ENCODE peak calls at places on chromosomes 12 and 14, in seven cellular contexts. One of them, this sample, is unnamed.

GRCh38 chr12:3242199-3242863 is 165.2 kb downstream of the TSPAN9 start:
- DNase-seq in OCI-LY7: no peak
- DNase-seq in hepatocyte: no peak
- DNase-seq in PC-3: no peak
- DNase-seq in SK-N-SH: no peak
- DNase-seq in GM23338: no peak
- DNase-seq in HCT116: no peak
- DNase-seq in this sample: no peak

GRCh38 chr12:45231515-45232145 is 15.7 kb downstream of the ANO6 start:
- DNase-seq in OCI-LY7: no peak
- DNase-seq in hepatocyte: no peak
- DNase-seq in PC-3: peak; percentile 81
- DNase-seq in SK-N-SH: no peak
- DNase-seq in GM23338: no peak
- DNase-seq in HCT116: no peak
- DNase-seq in this sample: no peak

GRCh38 chr12:4027412-4027811 is 154.2 kb upstream of the PARP11 start:
- DNase-seq in OCI-LY7: no peak
- DNase-seq in hepatocyte: peak; percentile 43
- DNase-seq in PC-3: no peak
- DNase-seq in SK-N-SH: no peak
- DNase-seq in GM23338: no peak
- DNase-seq in HCT116: no peak
- DNase-seq in this sample: no peak

GRCh38 chr14:35331605-35332516 is 39.7 kb downstream of the PSMA6 start:
- DNase-seq in OCI-LY7: no peak
- DNase-seq in hepatocyte: peak; percentile 80
- DNase-seq in PC-3: peak; percentile 93
- DNase-seq in SK-N-SH: peak; percentile 55
- DNase-seq in GM23338: peak; percentile 22
- DNase-seq in HCT116: peak; percentile 49
- DNase-seq in this sample: no peak

GRCh38 chr14:82354126-82354525 is 820.5 kb upstream of the SEL1L start:
- DNase-seq in OCI-LY7: no peak
- DNase-seq in hepatocyte: no peak
- DNase-seq in PC-3: no peak
- DNase-seq in SK-N-SH: no peak
- DNase-seq in GM23338: no peak
- DNase-seq in HCT116: no peak
- DNase-seq in this sample: no peak

GRCh38 chr12:27554003-27554402 is 30.0 kb downstream of the PPFIBP1 start:
- DNase-seq in OCI-LY7: no peak
- DNase-seq in hepatocyte: no peak
- DNase-seq in PC-3: no peak
- DNase-seq in SK-N-SH: no peak
- DNase-seq in GM23338: no peak
- DNase-seq in HCT116: no peak
- DNase-seq in this sample: no peak

GRCh38 chr14:99595524-99595923 is 8.5 kb downstream of the CCDC85C start:
- DNase-seq in OCI-LY7: no peak
- DNase-seq in hepatocyte: no peak
- DNase-seq in PC-3: no peak
- DNase-seq in SK-N-SH: no peak
- DNase-seq in GM23338: no peak
- DNase-seq in HCT116: no peak
- DNase-seq in this sample: no peak

GRCh38 chr14:72679106-72679505 is 214.8 kb downstream of the DPF3 start:
- DNase-seq in OCI-LY7: no peak
- DNase-seq in hepatocyte: no peak
- DNase-seq in PC-3: no peak
- DNase-seq in SK-N-SH: peak; percentile 48
- DNase-seq in GM23338: no peak
- DNase-seq in HCT116: no peak
- DNase-seq in this sample: peak; percentile 7

GRCh38 chr14:61151276-61151675 is 129.9 kb downstream of the TMEM30B start:
- DNase-seq in OCI-LY7: no peak
- DNase-seq in hepatocyte: no peak
- DNase-seq in PC-3: no peak
- DNase-seq in SK-N-SH: no peak
- DNase-seq in GM23338: no peak
- DNase-seq in HCT116: no peak
- DNase-seq in this sample: no peak

GRCh38 chr14:44180975-44181374 is 326.1 kb downstream of the FSCB start:
- DNase-seq in OCI-LY7: no peak
- DNase-seq in hepatocyte: no peak
- DNase-seq in PC-3: peak; percentile 8
- DNase-seq in SK-N-SH: no peak
- DNase-seq in GM23338: no peak
- DNase-seq in HCT116: no peak
- DNase-seq in this sample: no peak

GRCh38 chr14:88554458-88555286 is at the start of gene PTPN21:
- DNase-seq in OCI-LY7: no peak
- DNase-seq in hepatocyte: peak; percentile 91
- DNase-seq in PC-3: peak; percentile 81
- DNase-seq in SK-N-SH: peak; percentile 94
- DNase-seq in GM23338: peak; percentile 84
- DNase-seq in HCT116: no peak
- DNase-seq in this sample: peak; percentile 90

GRCh38 chr14:77181603-77182437 is at the start of gene TMEM63C:
- DNase-seq in OCI-LY7: peak; percentile 97
- DNase-seq in hepatocyte: peak; percentile 92
- DNase-seq in PC-3: peak; percentile 98
- DNase-seq in SK-N-SH: peak; percentile 94
- DNase-seq in GM23338: peak; percentile 99
- DNase-seq in HCT116: peak; percentile 93
- DNase-seq in this sample: peak; percentile 98

GRCh38 chr12:31118831-31119530 is 45.3 kb downstream of the DDX11 start:
- DNase-seq in OCI-LY7: peak; percentile 73
- DNase-seq in hepatocyte: peak; percentile 69
- DNase-seq in PC-3: no peak
- DNase-seq in SK-N-SH: peak; percentile 72
- DNase-seq in GM23338: peak; percentile 92
- DNase-seq in HCT116: peak; percentile 12
- DNase-seq in this sample: peak; percentile 87

GRCh38 chr14:20679907-20680306 is 4.5 kb upstream of the RNASE4 start:
- DNase-seq in OCI-LY7: no peak
- DNase-seq in hepatocyte: peak; percentile 53
- DNase-seq in PC-3: peak; percentile 48
- DNase-seq in SK-N-SH: peak; percentile 29
- DNase-seq in GM23338: peak; percentile 50
- DNase-seq in HCT116: no peak
- DNase-seq in this sample: peak; percentile 46

GRCh38 chr12:92436847-92437246 is 265.9 kb upstream of the PLEKHG7 start:
- DNase-seq in OCI-LY7: no peak
- DNase-seq in hepatocyte: no peak
- DNase-seq in PC-3: no peak
- DNase-seq in SK-N-SH: no peak
- DNase-seq in GM23338: no peak
- DNase-seq in HCT116: no peak
- DNase-seq in this sample: no peak

GRCh38 chr12:47024463-47024862 is 55.0 kb upstream of the PCED1B start:
- DNase-seq in OCI-LY7: no peak
- DNase-seq in hepatocyte: no peak
- DNase-seq in PC-3: no peak
- DNase-seq in SK-N-SH: no peak
- DNase-seq in GM23338: no peak
- DNase-seq in HCT116: no peak
- DNase-seq in this sample: no peak

GRCh38 chr12:54428050-54429013 is 9.3 kb upstream of the ITGA5 start:
- DNase-seq in OCI-LY7: no peak
- DNase-seq in hepatocyte: no peak
- DNase-seq in PC-3: no peak
- DNase-seq in SK-N-SH: no peak
- DNase-seq in GM23338: no peak
- DNase-seq in HCT116: no peak
- DNase-seq in this sample: no peak

GRCh38 chr12:92226036-92226661 is 80.5 kb upstream of the BTG1 start:
- DNase-seq in OCI-LY7: no peak
- DNase-seq in hepatocyte: no peak
- DNase-seq in PC-3: no peak
- DNase-seq in SK-N-SH: no peak
- DNase-seq in GM23338: no peak
- DNase-seq in HCT116: no peak
- DNase-seq in this sample: no peak

GRCh38 chr12:105485321-105485910 is 154.9 kb downstream of the C12orf75 start:
- DNase-seq in OCI-LY7: no peak
- DNase-seq in hepatocyte: peak; percentile 27
- DNase-seq in PC-3: peak; percentile 63
- DNase-seq in SK-N-SH: no peak
- DNase-seq in GM23338: no peak
- DNase-seq in HCT116: no peak
- DNase-seq in this sample: no peak

GRCh38 chr14:42469637-42470426 is 863.2 kb downstream of the LRFN5 start:
- DNase-seq in OCI-LY7: no peak
- DNase-seq in hepatocyte: no peak
- DNase-seq in PC-3: peak; percentile 45
- DNase-seq in SK-N-SH: no peak
- DNase-seq in GM23338: no peak
- DNase-seq in HCT116: no peak
- DNase-seq in this sample: no peak

DNA sequence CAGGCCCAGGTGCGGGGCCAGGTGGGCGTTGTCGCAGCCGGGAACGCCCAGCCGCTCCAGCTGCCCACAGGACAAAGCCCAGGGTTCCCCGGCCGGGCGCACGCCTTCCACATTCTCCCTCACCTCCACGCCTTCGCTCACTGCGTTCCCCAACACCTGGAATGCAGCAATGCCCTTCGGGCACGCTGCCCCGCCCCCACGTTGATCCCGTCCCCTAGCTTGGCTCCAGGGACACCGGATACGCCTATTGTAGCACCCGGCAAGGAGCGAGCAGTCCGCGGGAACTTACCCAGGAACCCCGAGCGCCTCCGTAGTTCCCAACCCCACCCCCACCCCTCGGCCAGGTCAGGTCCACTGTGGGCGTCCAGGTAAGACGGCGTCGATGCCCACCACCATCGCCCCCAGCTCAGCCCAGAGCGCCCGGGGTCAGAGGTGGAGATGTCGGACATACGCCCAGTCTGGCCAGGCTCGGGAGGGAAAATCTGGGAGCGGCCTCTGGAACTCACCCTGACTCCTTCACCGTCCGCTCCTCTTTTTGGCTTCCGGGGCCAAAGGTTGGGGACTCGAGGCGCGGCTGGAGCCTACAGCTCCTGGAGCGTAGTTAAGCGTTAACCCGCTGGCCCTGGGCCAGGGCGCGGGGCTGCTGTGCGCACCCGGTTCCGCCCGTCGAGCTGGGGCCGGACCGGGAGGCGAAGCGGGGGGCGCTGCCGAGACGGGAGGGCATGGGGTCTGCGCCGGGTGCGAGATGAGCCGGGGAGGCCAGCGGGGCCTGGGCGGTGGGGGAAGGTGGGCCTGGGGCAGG is 600 bp upstream of the CEP170B start:
- DNase-seq in OCI-LY7: no peak
- DNase-seq in hepatocyte: peak; percentile 90
- DNase-seq in PC-3: peak; percentile 77
- DNase-seq in SK-N-SH: no peak
- DNase-seq in GM23338: peak; percentile 96
- DNase-seq in HCT116: peak; percentile 33
- DNase-seq in this sample: peak; percentile 75
- TF ChIP-seq EZH2phosphoT487 in OCI-LY7: no peak
- TF ChIP-seq EZH2phosphoT487 in hepatocyte: no peak
- TF ChIP-seq EZH2phosphoT487 in PC-3: no peak
- TF ChIP-seq EZH2phosphoT487 in SK-N-SH: no peak
- TF ChIP-seq EZH2phosphoT487 in GM23338: no peak
- TF ChIP-seq EZH2phosphoT487 in HCT116: no peak
- TF ChIP-seq EZH2phosphoT487 in this sample: peak; percentile 50

DNA sequence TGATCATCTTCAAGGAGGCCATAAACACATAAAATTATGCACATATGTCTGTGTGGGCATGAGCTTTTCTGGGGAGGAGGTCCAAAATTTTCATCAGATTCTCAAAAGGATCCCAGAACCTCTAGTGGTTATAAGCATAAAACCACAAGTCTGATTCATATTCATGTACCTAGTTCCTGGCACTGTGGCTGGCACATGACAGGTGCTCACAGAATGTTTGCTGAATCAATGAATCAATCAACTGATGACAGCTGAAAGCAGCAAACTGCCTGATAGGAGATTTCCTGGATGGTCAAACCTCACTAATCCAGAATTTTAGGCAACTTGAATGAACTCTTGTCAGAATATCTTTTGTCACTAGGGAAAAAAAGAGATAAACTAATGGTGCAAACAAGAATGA is 13.5 kb upstream of the CMKLR1 start:
- DNase-seq in OCI-LY7: no peak
- DNase-seq in hepatocyte: no peak
- DNase-seq in PC-3: peak; percentile 57
- DNase-seq in SK-N-SH: no peak
- DNase-seq in GM23338: no peak
- DNase-seq in HCT116: no peak
- DNase-seq in this sample: no peak
- TF ChIP-seq EZH2phosphoT487 in OCI-LY7: no peak
- TF ChIP-seq EZH2phosphoT487 in hepatocyte: no peak
- TF ChIP-seq EZH2phosphoT487 in PC-3: no peak
- TF ChIP-seq EZH2phosphoT487 in SK-N-SH: no peak
- TF ChIP-seq EZH2phosphoT487 in GM23338: no peak
- TF ChIP-seq EZH2phosphoT487 in HCT116: no peak
- TF ChIP-seq EZH2phosphoT487 in this sample: no peak

DNA sequence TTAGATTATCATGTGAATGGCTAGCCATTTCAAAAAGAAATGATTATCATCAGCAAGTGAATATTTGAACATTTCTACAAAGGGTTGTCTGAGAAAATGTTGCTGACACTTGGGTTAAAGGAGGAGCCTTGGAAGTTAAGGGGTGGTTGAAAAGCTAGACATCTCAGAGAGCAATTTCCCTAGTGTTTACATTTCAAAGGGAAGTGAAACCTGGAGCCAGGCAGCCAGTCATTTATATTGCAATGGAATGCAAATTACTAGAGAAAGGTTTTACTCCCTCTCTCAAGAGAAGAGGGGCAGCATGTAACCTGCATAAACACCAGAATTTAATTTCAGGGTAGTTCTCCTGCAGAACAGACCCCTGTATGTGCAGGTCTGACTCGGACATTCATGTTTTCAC is 279.0 kb downstream of the SLC16A7 start:
- DNase-seq in OCI-LY7: no peak
- DNase-seq in hepatocyte: peak; percentile 30
- DNase-seq in PC-3: no peak
- DNase-seq in SK-N-SH: no peak
- DNase-seq in GM23338: peak; percentile 78
- DNase-seq in HCT116: no peak
- DNase-seq in this sample: no peak
- TF ChIP-seq EZH2phosphoT487 in OCI-LY7: no peak
- TF ChIP-seq EZH2phosphoT487 in hepatocyte: no peak
- TF ChIP-seq EZH2phosphoT487 in PC-3: no peak
- TF ChIP-seq EZH2phosphoT487 in SK-N-SH: no peak
- TF ChIP-seq EZH2phosphoT487 in GM23338: no peak
- TF ChIP-seq EZH2phosphoT487 in HCT116: no peak
- TF ChIP-seq EZH2phosphoT487 in this sample: no peak

GRCh38 chr12:9661720-9662119 is 7.8 kb upstream of the CLEC2D start:
- DNase-seq in OCI-LY7: no peak
- DNase-seq in hepatocyte: no peak
- DNase-seq in PC-3: no peak
- DNase-seq in SK-N-SH: no peak
- DNase-seq in GM23338: no peak
- DNase-seq in HCT116: no peak
- DNase-seq in this sample: no peak

GRCh38 chr12:9662488-9662887 is 7.0 kb upstream of the CLEC2D start:
- DNase-seq in OCI-LY7: no peak
- DNase-seq in hepatocyte: no peak
- DNase-seq in PC-3: no peak
- DNase-seq in SK-N-SH: no peak
- DNase-seq in GM23338: no peak
- DNase-seq in HCT116: no peak
- DNase-seq in this sample: no peak

GRCh38 chr12:9660046-9660445 is 9.5 kb upstream of the CLEC2D start:
- DNase-seq in OCI-LY7: no peak
- DNase-seq in hepatocyte: no peak
- DNase-seq in PC-3: no peak
- DNase-seq in SK-N-SH: no peak
- DNase-seq in GM23338: no peak
- DNase-seq in HCT116: no peak
- DNase-seq in this sample: no peak
- TF ChIP-seq EZH2phosphoT487 in OCI-LY7: no peak
- TF ChIP-seq EZH2phosphoT487 in hepatocyte: no peak
- TF ChIP-seq EZH2phosphoT487 in PC-3: no peak
- TF ChIP-seq EZH2phosphoT487 in SK-N-SH: no peak
- TF ChIP-seq EZH2phosphoT487 in GM23338: no peak
- TF ChIP-seq EZH2phosphoT487 in HCT116: no peak
- TF ChIP-seq EZH2phosphoT487 in this sample: no peak

This sample was measured in neural progenitor cell.